ENCODE peak calls at places on chromosomes 13 and 19, in seven cellular contexts. E, F, L, O, B, D and G are unnamed samples.

GRCh38 chr19:41887711-41888382 is 4.9 kb downstream of the ARHGEF1 start:
- DNase-seq in F (no peak), D (peak; percentile 86), O (peak; percentile 53), B (peak; percentile 63), L (peak; percentile 28), E (no peak), G (peak; percentile 82)

GRCh38 chr13:42907745-42908144 is 84.3 kb downstream of the EPSTI1 start:
- DNase-seq in F (no peak), B (no peak), O (no peak), E (no peak), L (no peak), D (no peak), G (no peak)

GRCh38 chr13:111429064-111429558 is 108.7 kb downstream of the TEX29 start:
- DNase-seq in F (no peak), D (no peak), L (peak; percentile 50), E (no peak), O (peak; percentile 50), B (no peak), G (peak; percentile 29)

GRCh38 chr19:47609885-47610545 is 1.1 kb downstream of the BICRA start:
- DNase-seq in O (no peak), F (peak; percentile 33), D (no peak), E (no peak), L (peak; percentile 87), B (peak; percentile 13), G (peak; percentile 53)

GRCh38 chr19:4695224-4695731 is 25.1 kb upstream of the MYDGF start:
- DNase-seq in L (no peak), E (no peak), D (no peak), O (no peak), F (peak; percentile 37), B (no peak), G (no peak)

GRCh38 chr13:50386527-50387123 is 371.4 kb downstream of the KCNRG start:
- DNase-seq in E (no peak), O (no peak), F (no peak), D (no peak), L (no peak), B (no peak), G (no peak)

GRCh38 chr19:13985771-13986347 is 20.3 kb downstream of the RFX1 start:
- DNase-seq in F (no peak), D (no peak), O (no peak), L (no peak), B (no peak), E (no peak), G (no peak)

GRCh38 chr19:38452430-38453366 is 19.2 kb downstream of the RYR1 start:
- DNase-seq in D (no peak), B (no peak), O (no peak), E (no peak), F (no peak), L (peak; percentile 31), G (peak; percentile 46)

GRCh38 chr19:16205205-16206045 is 7.7 kb downstream of the AP1M1 start:
- DNase-seq in F (no peak), D (no peak), E (no peak), L (no peak), O (no peak), B (no peak), G (no peak)

GRCh38 chr19:8101311-8101710 is 48.1 kb downstream of the FBN3 start:
- DNase-seq in D (no peak), E (no peak), L (no peak), O (no peak), F (no peak), B (no peak), G (no peak)

GRCh38 chr13:44108345-44108858 is 228.7 kb downstream of the LACC1 start:
- DNase-seq in E (no peak), F (peak; percentile 44), D (no peak), L (no peak), B (no peak), O (no peak), G (no peak)

GRCh38 chr19:23420824-23421223 is 25.6 kb upstream of the ZNF91 start:
- DNase-seq in L (no peak), E (no peak), B (no peak), D (no peak), F (no peak), O (no peak), G (no peak)

GRCh38 chr13:78160793-78161192 is 242.2 kb upstream of the EDNRB start:
- DNase-seq in E (no peak), F (no peak), D (peak; percentile 37), B (no peak), L (peak; percentile 96), O (no peak), G (peak; percentile 24)

GRCh38 chr13:59360108-59360507 is 803.6 kb downstream of the DIAPH3 start:
- DNase-seq in E (no peak), D (no peak), F (no peak), B (no peak), O (no peak), L (peak; percentile 30), G (peak; percentile 48)

GRCh38 chr19:34504809-34505291 is 23.3 kb downstream of the WTIP start:
- DNase-seq in O (no peak), F (no peak), L (no peak), D (no peak), E (no peak), B (no peak), G (no peak)

GRCh38 chr13:99686157-99686572 is 184.9 kb downstream of the TM9SF2 start:
- DNase-seq in B (no peak), O (no peak), E (no peak), F (no peak), D (no peak), L (no peak), G (no peak)

GRCh38 chr19:4720037-4720700 is 3.5 kb downstream of the DPP9 start:
- DNase-seq in B (no peak), L (no peak), O (no peak), D (no peak), F (no peak), E (no peak), G (peak; percentile 71)

GRCh38 chr19:2168619-2169424 is 5.1 kb downstream of the DOT1L start:
- DNase-seq in B (peak; percentile 18), E (peak; percentile 79), F (peak; percentile 97), D (peak; percentile 97), L (peak; percentile 90), O (peak; percentile 95), G (peak; percentile 95)

GRCh38 chr19:9913237-9914000 is 22.9 kb downstream of the OLFM2 start:
- DNase-seq in F (no peak), B (no peak), L (no peak), D (no peak), O (no peak), E (no peak), G (no peak)

GRCh38 chr13:49995535-49996165 is 1.2 kb upstream of the TRIM13 start:
- DNase-seq in D (no peak), L (peak; percentile 84), B (no peak), O (no peak), E (no peak), F (no peak), G (peak; percentile 57)

GRCh38 chr13:74974234-74974879 is 507.6 kb downstream of the TBC1D4 start:
- DNase-seq in F (no peak), E (no peak), B (no peak), D (no peak), L (no peak), O (no peak), G (no peak)

GRCh38 chr19:15195987-15196682 is 4.7 kb downstream of the NOTCH3 start:
- DNase-seq in O (no peak), E (no peak), D (peak; percentile 5), L (no peak), F (no peak), B (no peak), G (no peak)
- H3K4me3 ChIP-seq in O (peak overlapping the region; percentile 15), E (no peak overlapping the region), D (peak overlapping the region; percentile 24), L (no peak overlapping the region), F (no peak overlapping the region), B (no peak overlapping the region), G (no peak overlapping the region)

GRCh38 chr19:36672368-36672767 is 5.7 kb upstream of the ZNF461 start:
- DNase-seq in E (no peak), D (no peak), L (no peak), O (no peak), F (no peak), B (no peak), G (no peak)
- H3K4me3 ChIP-seq in E (no peak overlapping the region), D (no peak overlapping the region), L (no peak overlapping the region), O (no peak overlapping the region), F (no peak overlapping the region), B (no peak overlapping the region), G (no peak overlapping the region)

DNA sequence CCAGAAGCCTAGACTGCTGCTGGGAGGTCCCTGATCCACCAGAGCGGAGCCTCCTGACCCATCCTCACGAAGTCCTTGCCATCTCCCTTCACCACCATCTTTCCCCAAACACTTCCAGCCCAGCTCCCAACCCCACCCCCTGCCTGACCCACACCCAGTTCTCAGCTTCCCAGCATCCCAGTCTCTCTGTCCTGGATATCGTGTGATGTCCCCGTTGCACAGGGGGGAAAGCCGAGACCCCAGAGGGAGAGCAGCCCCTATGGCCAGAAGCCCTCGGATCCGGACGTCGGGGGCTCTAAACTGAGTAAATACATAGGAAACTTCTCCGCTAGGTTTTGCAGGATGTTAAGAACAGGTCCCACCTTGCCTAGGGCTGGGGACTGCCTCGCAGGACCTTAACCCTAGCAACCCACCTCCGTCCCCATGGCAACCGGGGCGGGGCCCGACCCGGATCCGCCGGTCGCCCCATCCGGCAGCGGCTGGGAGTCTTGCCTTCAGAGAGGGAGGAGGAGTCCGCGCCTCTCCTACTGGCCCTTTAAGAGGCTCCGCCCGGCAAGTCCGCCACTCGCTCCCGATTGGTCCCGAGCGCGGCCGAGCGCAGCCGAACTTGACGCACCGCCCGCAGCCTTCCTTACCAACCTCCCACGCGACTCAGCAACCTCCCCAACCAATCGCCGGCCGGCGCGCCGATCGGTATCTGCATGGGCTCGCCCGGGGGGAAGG is 451 bp upstream of the HMG20B start:
- DNase-seq in F (peak; percentile 99), D (peak; percentile 98), E (peak; percentile 99), L (peak; percentile 98), O (peak; percentile 100), B (peak; percentile 99), G (peak; percentile 100)
- H3K4me3 ChIP-seq in F (peak overlapping the region; percentile 87), D (peak overlapping the region; percentile 41), E (peak overlapping the region; percentile 53), L (peak overlapping the region; percentile 16), O (peak overlapping the region; percentile 71), B (peak overlapping the region; percentile 66), G (peak overlapping the region; percentile 56)

GRCh38 chr13:40983725-40984669 is 35.1 kb downstream of the ELF1 start:
- DNase-seq in D (no peak), L (no peak), F (no peak), O (no peak), B (no peak), E (no peak), G (no peak)
- H3K4me3 ChIP-seq in D (no peak overlapping the region), L (no peak overlapping the region), F (peak overlapping the region; percentile 28), O (no peak overlapping the region), B (no peak overlapping the region), E (peak overlapping the region; percentile 39), G (peak overlapping the region; percentile 72)